ENCODE peak calls at places on chromosomes 12 and 14, in six cellular contexts. C is Peyer's patch, Q is WTC11, F is fibroblast of the aortic adventitia, J is fibroblast of pulmonary artery, E is colonic mucosa. Y is an unnamed sample.
A peak's percentile ranks its signal among the peaks of the same experiment; 100 is the strongest.

GRCh38 chr12:124713436-124714082 is 146.1 kb upstream of the NCOR2 start:
- DNase-seq in F (peak; percentile 92), Q (no peak), J (peak; percentile 91), C (no peak), E (peak; percentile 45), Y (no peak)

GRCh38 chr14:70663707-70664179 is 22.0 kb downstream of the TTC9 start:
- DNase-seq in F (peak; percentile 32), C (peak; percentile 54), E (no peak), Q (no peak), J (no peak), Y (no peak)

GRCh38 chr12:52052471-52053186 is 1.4 kb downstream of the NR4A1 start:
- DNase-seq in C (peak; percentile 76), J (peak; percentile 65), F (peak; percentile 65), Q (no peak), E (peak; percentile 88), Y (no peak)

GRCh38 chr14:51321036-51321435 is 81.0 kb downstream of the TMX1 start:
- DNase-seq in Q (no peak), C (no peak), F (no peak), J (no peak), E (no peak), Y (no peak)

GRCh38 chr12:109999983-110000505 is 814 bp downstream of the ANKRD13A start:
- DNase-seq in F (peak; percentile 70), C (peak; percentile 61), E (no peak), J (peak; percentile 48), Q (peak; percentile 25), Y (no peak)

GRCh38 chr14:99572173-99572999 is 31.6 kb downstream of the CCDC85C start:
- DNase-seq in C (peak; percentile 71), F (no peak), Q (no peak), J (no peak), E (peak; percentile 65), Y (no peak)

GRCh38 chr14:102544745-102545460 is 35.3 kb upstream of the ANKRD9 start:
- DNase-seq in J (no peak), C (peak; percentile 86), E (peak; percentile 75), Q (peak; percentile 44), F (no peak), Y (no peak)

GRCh38 chr12:104142543-104142942 is 4.5 kb upstream of the NFYB start:
- DNase-seq in F (no peak), E (no peak), Q (no peak), C (no peak), J (no peak), Y (no peak)

GRCh38 chr14:76502638-76503037 is 126.7 kb downstream of the ESRRB start:
- DNase-seq in E (no peak), J (no peak), C (no peak), Q (no peak), F (no peak), Y (no peak)

GRCh38 chr12:30991466-30991865 is 64.9 kb downstream of the TSPAN11 start:
- DNase-seq in F (no peak), Q (no peak), C (no peak), J (no peak), E (no peak), Y (no peak)

GRCh38 chr14:92800012-92800411 is 5.9 kb downstream of the GOLGA5 start:
- DNase-seq in J (no peak), E (no peak), F (no peak), C (no peak), Q (no peak), Y (no peak)

DNA sequence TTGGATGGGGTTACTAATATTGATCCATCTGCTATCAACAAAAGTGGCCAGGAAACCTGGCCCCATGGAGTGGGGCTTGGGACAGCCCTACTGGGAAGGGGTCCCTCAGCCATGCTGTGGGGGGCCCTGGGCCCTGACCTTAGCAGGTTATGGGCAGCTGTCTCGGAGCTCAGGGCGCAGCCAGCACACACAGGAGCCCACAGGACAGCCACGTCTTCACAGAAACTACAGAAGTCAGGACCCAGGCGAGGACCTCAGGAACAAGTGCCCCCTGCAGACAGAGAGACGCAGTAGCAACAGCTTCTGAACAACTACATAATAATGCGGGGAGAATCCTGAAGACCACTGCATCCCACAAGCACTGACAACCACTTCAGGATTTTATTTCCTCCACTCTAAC is 11.9 kb upstream of the FKBP11 start:
- DNase-seq in Q (peak; percentile 32), F (no peak), E (no peak), J (no peak), C (no peak), Y (no peak)
- TF ChIP-seq CTCF in Q (no peak), F (no peak), E (no peak), J (peak; percentile 26), C (no peak), Y (no peak)

GRCh38 chr12:108525681-108526080 is 10.6 kb downstream of the FICD start:
- DNase-seq in F (no peak), C (no peak), E (no peak), J (no peak), Q (no peak), Y (no peak)

GRCh38 chr12:108530141-108530540 is 15.1 kb downstream of the FICD start:
- DNase-seq in Q (no peak), F (no peak), J (no peak), C (no peak), E (no peak), Y (no peak)

GRCh38 chr12:108532061-108532848 is 17.2 kb downstream of the FICD start:
- DNase-seq in F (no peak), Q (no peak), J (no peak), C (no peak), E (no peak), Y (no peak)

GRCh38 chr12:108523365-108523764 is 8.3 kb downstream of the FICD start:
- DNase-seq in C (no peak), J (no peak), F (no peak), E (no peak), Q (no peak), Y (no peak)

GRCh38 chr12:108526482-108527234 is 11.6 kb downstream of the FICD start:
- DNase-seq in Q (no peak), C (no peak), F (no peak), E (no peak), J (peak; percentile 12), Y (no peak)
- TF ChIP-seq CTCF in Q (no peak), C (no peak), F (no peak), E (no peak), J (no peak), Y (no peak)

DNA sequence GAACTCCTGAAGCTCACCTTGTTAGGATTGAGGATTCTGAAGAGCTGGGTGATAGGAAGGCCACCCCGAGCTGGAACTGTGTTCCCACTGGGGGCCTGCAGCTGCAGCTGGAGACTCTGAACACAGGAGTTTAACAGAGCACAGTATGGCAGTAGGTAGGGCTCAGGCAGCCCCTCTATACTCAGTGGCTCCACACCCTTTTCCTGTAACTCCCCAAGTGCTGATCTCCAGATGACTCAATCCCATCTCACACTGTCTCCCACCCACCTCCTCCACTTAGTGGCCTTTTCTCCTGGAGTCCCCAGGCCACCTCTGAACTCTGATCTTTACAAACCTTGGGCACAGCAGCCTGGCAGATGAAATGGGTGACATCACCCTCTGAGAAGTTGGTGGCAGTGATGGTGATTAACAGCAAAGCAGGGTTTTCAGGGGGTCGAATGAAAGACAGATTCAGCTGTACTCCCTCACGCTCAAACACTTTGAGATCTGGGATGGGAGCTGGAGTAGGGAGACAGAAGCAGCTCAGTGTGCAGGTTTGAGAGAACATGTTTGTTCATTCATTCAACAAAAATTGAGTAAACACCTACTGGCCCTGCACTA is 4.0 kb downstream of the THTPA start:
- DNase-seq in F (no peak), C (no peak), J (no peak), Q (no peak), E (no peak), Y (no peak)
- TF ChIP-seq CTCF in F (no peak), C (no peak), J (no peak), Q (no peak), E (no peak), Y (no peak)

DNA sequence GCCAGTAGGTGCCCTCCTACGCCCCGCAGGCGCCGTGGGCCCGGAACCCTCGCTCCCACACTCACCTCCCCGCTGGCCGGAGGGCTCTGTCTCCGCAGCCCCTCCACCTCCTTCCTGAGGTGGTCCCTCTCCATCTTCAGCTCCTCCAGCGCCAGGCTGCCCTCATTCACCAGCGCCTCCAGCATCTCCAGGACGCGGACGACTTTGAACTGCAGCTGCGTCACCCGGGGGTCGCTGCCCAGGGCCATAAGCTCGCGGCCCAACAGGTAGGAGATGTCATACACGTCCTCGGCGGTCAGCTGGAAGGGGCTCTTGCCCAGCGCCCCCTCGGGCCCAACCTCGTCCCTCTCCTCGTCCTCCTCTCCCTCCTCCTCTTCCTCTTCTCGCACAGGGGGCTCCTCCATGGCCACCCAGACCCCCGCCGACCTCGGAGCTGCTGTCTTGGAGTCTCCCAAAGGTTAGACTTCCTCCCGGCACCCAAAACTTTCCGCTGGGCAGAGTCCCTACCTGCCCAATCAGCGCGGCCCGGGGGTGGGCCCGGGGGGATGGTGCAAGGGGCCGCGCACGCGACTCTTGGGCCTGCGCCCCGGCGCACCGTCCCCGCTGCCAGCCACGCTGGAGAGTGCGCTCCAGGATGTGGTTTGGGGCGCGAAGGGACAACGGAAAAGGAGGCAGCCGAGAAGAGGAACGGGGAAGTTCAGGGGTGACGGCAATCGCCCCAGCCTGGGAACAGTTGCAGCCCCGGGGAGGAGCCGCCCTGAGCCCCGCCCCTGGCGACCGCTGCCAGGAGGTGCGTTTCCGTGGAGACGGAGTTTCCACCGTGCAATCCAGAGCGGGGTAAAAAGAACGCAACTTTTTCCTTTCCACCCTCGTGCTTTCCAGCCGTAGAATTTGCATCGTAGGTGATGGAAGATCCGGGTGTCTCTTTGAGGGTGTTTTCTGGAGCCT is at the start of gene RILPL2:
- DNase-seq in J (peak; percentile 88), Q (peak; percentile 79), C (peak; percentile 96), E (peak; percentile 92), F (peak; percentile 73), Y (peak; percentile 82)
- TF ChIP-seq CTCF in J (no peak), Q (no peak), C (no peak), E (no peak), F (no peak), Y (no peak)

Y was measured in mesothelial cell of epicardium.